ENCODE peak calls at places on chromosomes 5 and 9, in seven cellular contexts. One of them, this sample, is unnamed.

GRCh38 chr9:107251756-107252322 is 31.2 kb upstream of the RAD23B start:
- DNase-seq in fibroblast of pulmonary artery: peak; percentile 86
- DNase-seq in HL-60: no peak
- DNase-seq in NCI-H69: no peak
- DNase-seq in heart right ventricle: peak; percentile 57
- DNase-seq in stimulated activated CD8-positive, alpha-beta memory T cell treated with anti-CD3 and anti-CD28 coated beads, Interleukin-7, amount 100 ng/mL, for 48 hours: no peak
- DNase-seq in COR-L47: no peak
- DNase-seq in this sample: peak; percentile 86

GRCh38 chr5:65721050-65721774 is 697 bp downstream of the SGTB start:
- DNase-seq in fibroblast of pulmonary artery: peak; percentile 75
- DNase-seq in HL-60: peak; percentile 2
- DNase-seq in NCI-H69: peak; percentile 96
- DNase-seq in heart right ventricle: peak; percentile 51
- DNase-seq in stimulated activated CD8-positive, alpha-beta memory T cell treated with anti-CD3 and anti-CD28 coated beads, Interleukin-7, amount 100 ng/mL, for 48 hours: no peak
- DNase-seq in COR-L47: peak; percentile 64
- DNase-seq in this sample: peak; percentile 58

GRCh38 chr9:79565245-79565644 is 6.5 kb upstream of the TLE4 start:
- DNase-seq in fibroblast of pulmonary artery: no peak
- DNase-seq in HL-60: no peak
- DNase-seq in NCI-H69: peak; percentile 80
- DNase-seq in heart right ventricle: no peak
- DNase-seq in stimulated activated CD8-positive, alpha-beta memory T cell treated with anti-CD3 and anti-CD28 coated beads, Interleukin-7, amount 100 ng/mL, for 48 hours: no peak
- DNase-seq in COR-L47: no peak
- DNase-seq in this sample: no peak

GRCh38 chr5:179326176-179326997 is 18.9 kb downstream of the ADAMTS2 start:
- DNase-seq in fibroblast of pulmonary artery: peak; percentile 61
- DNase-seq in HL-60: no peak
- DNase-seq in NCI-H69: no peak
- DNase-seq in heart right ventricle: peak; percentile 62
- DNase-seq in stimulated activated CD8-positive, alpha-beta memory T cell treated with anti-CD3 and anti-CD28 coated beads, Interleukin-7, amount 100 ng/mL, for 48 hours: no peak
- DNase-seq in COR-L47: no peak
- DNase-seq in this sample: peak; percentile 19

GRCh38 chr5:149030392-149030791 is 32.5 kb downstream of the SH3TC2 start:
- DNase-seq in fibroblast of pulmonary artery: no peak
- DNase-seq in HL-60: no peak
- DNase-seq in NCI-H69: peak; percentile 76
- DNase-seq in heart right ventricle: no peak
- DNase-seq in stimulated activated CD8-positive, alpha-beta memory T cell treated with anti-CD3 and anti-CD28 coated beads, Interleukin-7, amount 100 ng/mL, for 48 hours: no peak
- DNase-seq in COR-L47: no peak
- DNase-seq in this sample: peak; percentile 55

GRCh38 chr5:79512692-79513518 is 1.0 kb downstream of the HOMER1 start:
- DNase-seq in fibroblast of pulmonary artery: peak; percentile 41
- DNase-seq in HL-60: no peak
- DNase-seq in NCI-H69: peak; percentile 73
- DNase-seq in heart right ventricle: peak; percentile 15
- DNase-seq in stimulated activated CD8-positive, alpha-beta memory T cell treated with anti-CD3 and anti-CD28 coated beads, Interleukin-7, amount 100 ng/mL, for 48 hours: no peak
- DNase-seq in COR-L47: peak; percentile 31
- DNase-seq in this sample: peak; percentile 43

GRCh38 chr5:568809-569208 is 43.3 kb upstream of the CEP72 start:
- DNase-seq in fibroblast of pulmonary artery: no peak
- DNase-seq in HL-60: no peak
- DNase-seq in NCI-H69: no peak
- DNase-seq in heart right ventricle: no peak
- DNase-seq in stimulated activated CD8-positive, alpha-beta memory T cell treated with anti-CD3 and anti-CD28 coated beads, Interleukin-7, amount 100 ng/mL, for 48 hours: no peak
- DNase-seq in COR-L47: no peak
- DNase-seq in this sample: no peak

GRCh38 chr5:113378486-113378885 is 56.3 kb downstream of the TSSK1B start:
- DNase-seq in fibroblast of pulmonary artery: no peak
- DNase-seq in HL-60: no peak
- DNase-seq in NCI-H69: no peak
- DNase-seq in heart right ventricle: no peak
- DNase-seq in stimulated activated CD8-positive, alpha-beta memory T cell treated with anti-CD3 and anti-CD28 coated beads, Interleukin-7, amount 100 ng/mL, for 48 hours: no peak
- DNase-seq in COR-L47: no peak
- DNase-seq in this sample: no peak

GRCh38 chr9:127112056-127112455 is 10.4 kb downstream of the ANGPTL2 start:
- DNase-seq in fibroblast of pulmonary artery: peak; percentile 41
- DNase-seq in HL-60: no peak
- DNase-seq in NCI-H69: peak; percentile 92
- DNase-seq in heart right ventricle: peak; percentile 83
- DNase-seq in stimulated activated CD8-positive, alpha-beta memory T cell treated with anti-CD3 and anti-CD28 coated beads, Interleukin-7, amount 100 ng/mL, for 48 hours: no peak
- DNase-seq in COR-L47: peak; percentile 32
- DNase-seq in this sample: no peak

GRCh38 chr5:1439388-1440097 is 5.7 kb downstream of the SLC6A3 start:
- DNase-seq in fibroblast of pulmonary artery: no peak
- DNase-seq in HL-60: no peak
- DNase-seq in NCI-H69: no peak
- DNase-seq in heart right ventricle: no peak
- DNase-seq in stimulated activated CD8-positive, alpha-beta memory T cell treated with anti-CD3 and anti-CD28 coated beads, Interleukin-7, amount 100 ng/mL, for 48 hours: no peak
- DNase-seq in COR-L47: no peak
- DNase-seq in this sample: no peak

GRCh38 chr5:76737131-76737556 is 21.2 kb downstream of the F2R start:
- DNase-seq in fibroblast of pulmonary artery: no peak
- DNase-seq in HL-60: no peak
- DNase-seq in NCI-H69: no peak
- DNase-seq in heart right ventricle: no peak
- DNase-seq in stimulated activated CD8-positive, alpha-beta memory T cell treated with anti-CD3 and anti-CD28 coated beads, Interleukin-7, amount 100 ng/mL, for 48 hours: no peak
- DNase-seq in COR-L47: no peak
- DNase-seq in this sample: no peak

GRCh38 chr5:179313849-179314521 is 31.3 kb downstream of the ADAMTS2 start:
- DNase-seq in fibroblast of pulmonary artery: peak; percentile 95
- DNase-seq in HL-60: no peak
- DNase-seq in NCI-H69: no peak
- DNase-seq in heart right ventricle: peak; percentile 79
- DNase-seq in stimulated activated CD8-positive, alpha-beta memory T cell treated with anti-CD3 and anti-CD28 coated beads, Interleukin-7, amount 100 ng/mL, for 48 hours: no peak
- DNase-seq in COR-L47: no peak
- DNase-seq in this sample: peak; percentile 79

GRCh38 chr5:75567710-75568109 is 43.5 kb upstream of the ANKDD1B start:
- DNase-seq in fibroblast of pulmonary artery: peak; percentile 42
- DNase-seq in HL-60: peak; percentile 1
- DNase-seq in NCI-H69: no peak
- DNase-seq in heart right ventricle: no peak
- DNase-seq in stimulated activated CD8-positive, alpha-beta memory T cell treated with anti-CD3 and anti-CD28 coated beads, Interleukin-7, amount 100 ng/mL, for 48 hours: no peak
- DNase-seq in COR-L47: no peak
- DNase-seq in this sample: peak; percentile 40

GRCh38 chr9:81819859-81820546 is 108.2 kb upstream of the SPATA31D4 start:
- DNase-seq in fibroblast of pulmonary artery: no peak
- DNase-seq in HL-60: no peak
- DNase-seq in NCI-H69: peak; percentile 69
- DNase-seq in heart right ventricle: no peak
- DNase-seq in stimulated activated CD8-positive, alpha-beta memory T cell treated with anti-CD3 and anti-CD28 coated beads, Interleukin-7, amount 100 ng/mL, for 48 hours: no peak
- DNase-seq in COR-L47: peak; percentile 33
- DNase-seq in this sample: no peak

GRCh38 chr9:134420974-134421432 is 94.7 kb downstream of the RXRA start:
- DNase-seq in fibroblast of pulmonary artery: no peak
- DNase-seq in HL-60: no peak
- DNase-seq in NCI-H69: no peak
- DNase-seq in heart right ventricle: no peak
- DNase-seq in stimulated activated CD8-positive, alpha-beta memory T cell treated with anti-CD3 and anti-CD28 coated beads, Interleukin-7, amount 100 ng/mL, for 48 hours: no peak
- DNase-seq in COR-L47: no peak
- DNase-seq in this sample: no peak

GRCh38 chr5:44292736-44293135 is 96.5 kb downstream of the FGF10 start:
- DNase-seq in fibroblast of pulmonary artery: no peak
- DNase-seq in HL-60: no peak
- DNase-seq in NCI-H69: no peak
- DNase-seq in heart right ventricle: no peak
- DNase-seq in stimulated activated CD8-positive, alpha-beta memory T cell treated with anti-CD3 and anti-CD28 coated beads, Interleukin-7, amount 100 ng/mL, for 48 hours: no peak
- DNase-seq in COR-L47: no peak
- DNase-seq in this sample: no peak

GRCh38 chr5:1011226-1011631 is 2.6 kb downstream of the NKD2 start:
- DNase-seq in fibroblast of pulmonary artery: no peak
- DNase-seq in HL-60: no peak
- DNase-seq in NCI-H69: peak; percentile 71
- DNase-seq in heart right ventricle: no peak
- DNase-seq in stimulated activated CD8-positive, alpha-beta memory T cell treated with anti-CD3 and anti-CD28 coated beads, Interleukin-7, amount 100 ng/mL, for 48 hours: peak; percentile 37
- DNase-seq in COR-L47: peak; percentile 25
- DNase-seq in this sample: no peak

GRCh38 chr9:21470126-21470525 is 12.0 kb downstream of the IFNE start:
- DNase-seq in fibroblast of pulmonary artery: no peak
- DNase-seq in HL-60: no peak
- DNase-seq in NCI-H69: no peak
- DNase-seq in heart right ventricle: no peak
- DNase-seq in stimulated activated CD8-positive, alpha-beta memory T cell treated with anti-CD3 and anti-CD28 coated beads, Interleukin-7, amount 100 ng/mL, for 48 hours: no peak
- DNase-seq in COR-L47: no peak
- DNase-seq in this sample: no peak

GRCh38 chr5:166436857-166437256 is 1854.6 kb upstream of the WWC1 start:
- DNase-seq in fibroblast of pulmonary artery: peak; percentile 41
- DNase-seq in HL-60: no peak
- DNase-seq in NCI-H69: no peak
- DNase-seq in heart right ventricle: no peak
- DNase-seq in stimulated activated CD8-positive, alpha-beta memory T cell treated with anti-CD3 and anti-CD28 coated beads, Interleukin-7, amount 100 ng/mL, for 48 hours: no peak
- DNase-seq in COR-L47: no peak
- DNase-seq in this sample: peak; percentile 87

GRCh38 chr5:20556364-20556763 is 568.4 kb upstream of the CDH18 start:
- DNase-seq in fibroblast of pulmonary artery: peak; percentile 61
- DNase-seq in HL-60: no peak
- DNase-seq in NCI-H69: no peak
- DNase-seq in heart right ventricle: no peak
- DNase-seq in stimulated activated CD8-positive, alpha-beta memory T cell treated with anti-CD3 and anti-CD28 coated beads, Interleukin-7, amount 100 ng/mL, for 48 hours: no peak
- DNase-seq in COR-L47: no peak
- DNase-seq in this sample: peak; percentile 50

GRCh38 chr5:118111956-118112355 is 876.4 kb downstream of the DTWD2 start:
- DNase-seq in fibroblast of pulmonary artery: no peak
- DNase-seq in HL-60: no peak
- DNase-seq in NCI-H69: no peak
- DNase-seq in heart right ventricle: no peak
- DNase-seq in stimulated activated CD8-positive, alpha-beta memory T cell treated with anti-CD3 and anti-CD28 coated beads, Interleukin-7, amount 100 ng/mL, for 48 hours: no peak
- DNase-seq in COR-L47: no peak
- DNase-seq in this sample: no peak

GRCh38 chr9:114051706-114052105 is 26.4 kb downstream of the AMBP start:
- DNase-seq in fibroblast of pulmonary artery: no peak
- DNase-seq in HL-60: no peak
- DNase-seq in NCI-H69: no peak
- DNase-seq in heart right ventricle: no peak
- DNase-seq in stimulated activated CD8-positive, alpha-beta memory T cell treated with anti-CD3 and anti-CD28 coated beads, Interleukin-7, amount 100 ng/mL, for 48 hours: no peak
- DNase-seq in COR-L47: no peak
- DNase-seq in this sample: no peak

GRCh38 chr5:95432779-95433178 is 41.6 kb downstream of the FAM81B start:
- DNase-seq in fibroblast of pulmonary artery: no peak
- DNase-seq in HL-60: no peak
- DNase-seq in NCI-H69: no peak
- DNase-seq in heart right ventricle: no peak
- DNase-seq in stimulated activated CD8-positive, alpha-beta memory T cell treated with anti-CD3 and anti-CD28 coated beads, Interleukin-7, amount 100 ng/mL, for 48 hours: no peak
- DNase-seq in COR-L47: no peak
- DNase-seq in this sample: no peak

GRCh38 chr9:134967547-134967930 is 49.8 kb upstream of the FCN1 start:
- DNase-seq in fibroblast of pulmonary artery: no peak
- DNase-seq in HL-60: no peak
- DNase-seq in NCI-H69: no peak
- DNase-seq in heart right ventricle: no peak
- DNase-seq in stimulated activated CD8-positive, alpha-beta memory T cell treated with anti-CD3 and anti-CD28 coated beads, Interleukin-7, amount 100 ng/mL, for 48 hours: no peak
- DNase-seq in COR-L47: no peak
- DNase-seq in this sample: no peak

GRCh38 chr9:5838884-5839571 is 6.1 kb upstream of the ERMP1 start:
- DNase-seq in fibroblast of pulmonary artery: peak; percentile 65
- DNase-seq in HL-60: no peak
- DNase-seq in NCI-H69: peak; percentile 87
- DNase-seq in heart right ventricle: no peak
- DNase-seq in stimulated activated CD8-positive, alpha-beta memory T cell treated with anti-CD3 and anti-CD28 coated beads, Interleukin-7, amount 100 ng/mL, for 48 hours: no peak
- DNase-seq in COR-L47: no peak
- DNase-seq in this sample: peak; percentile 62

GRCh38 chr9:96612105-96612965 is 7.3 kb downstream of the CDC14B start:
- DNase-seq in fibroblast of pulmonary artery: peak; percentile 86
- DNase-seq in HL-60: no peak
- DNase-seq in NCI-H69: peak; percentile 89
- DNase-seq in heart right ventricle: peak; percentile 39
- DNase-seq in stimulated activated CD8-positive, alpha-beta memory T cell treated with anti-CD3 and anti-CD28 coated beads, Interleukin-7, amount 100 ng/mL, for 48 hours: no peak
- DNase-seq in COR-L47: peak; percentile 84
- DNase-seq in this sample: peak; percentile 83

GRCh38 chr5:73119492-73120157 is 750 bp upstream of the TMEM171 start:
- DNase-seq in fibroblast of pulmonary artery: no peak
- DNase-seq in HL-60: no peak
- DNase-seq in NCI-H69: no peak
- DNase-seq in heart right ventricle: no peak
- DNase-seq in stimulated activated CD8-positive, alpha-beta memory T cell treated with anti-CD3 and anti-CD28 coated beads, Interleukin-7, amount 100 ng/mL, for 48 hours: no peak
- DNase-seq in COR-L47: no peak
- DNase-seq in this sample: peak; percentile 7